ENCODE peak calls at places on chromosome 20, in nine cellular contexts. Q, D, K, G, F, V, M, N and E are unnamed samples.

GRCh38 chr20:57439432-57439831 is 48.2 kb downstream of the RBM38 start:
- ATAC-seq in Q (peak), D (no peak), K (no peak), G (peak), F (no peak), V (peak), M (no peak), N (peak), E (no peak)

GRCh38 chr20:6769953-6770831 is 2.7 kb downstream of the BMP2 start:
- ATAC-seq in Q (no peak), D (no peak), K (no peak), G (no peak), F (no peak), V (no peak), M (no peak), N (peak), E (no peak)

GRCh38 chr20:52402950-52403349 is 211.4 kb upstream of the ZFP64 start:
- ATAC-seq in Q (no peak), D (no peak), K (peak), G (no peak), F (no peak), V (no peak), M (peak), N (no peak), E (no peak)

GRCh38 chr20:63477061-63477616 is 4.7 kb upstream of the KCNQ2 start:
- ATAC-seq in Q (no peak), D (no peak), K (no peak), G (no peak), F (no peak), V (no peak), M (no peak), N (no peak), E (no peak)

GRCh38 chr20:60048634-60049578 is 90.7 kb downstream of the CDH26 start:
- ATAC-seq in Q (no peak), D (no peak), K (no peak), G (no peak), F (no peak), V (peak), M (no peak), N (peak), E (no peak)

GRCh38 chr20:36162272-36162966 is 7.9 kb downstream of the EPB41L1 start:
- ATAC-seq in Q (no peak), D (no peak), K (no peak), G (no peak), F (no peak), V (no peak), M (no peak), N (peak), E (peak)

GRCh38 chr20:12265662-12266061 is 348.0 kb downstream of the BTBD3 start:
- ATAC-seq in Q (no peak), D (no peak), K (no peak), G (no peak), F (no peak), V (no peak), M (no peak), N (no peak), E (no peak)

GRCh38 chr20:19750207-19750606 is 7.9 kb upstream of the RIN2 start:
- ATAC-seq in Q (no peak), D (no peak), K (no peak), G (no peak), F (no peak), V (no peak), M (no peak), N (no peak), E (peak)

GRCh38 chr20:47546184-47547033 is 44.7 kb downstream of the NCOA3 start:
- ATAC-seq in Q (no peak), D (no peak), K (no peak), G (no peak), F (no peak), V (no peak), M (no peak), N (no peak), E (peak)

GRCh38 chr20:19964289-19965263 is 52.6 kb upstream of the NAA20 start:
- ATAC-seq in Q (peak), D (no peak), K (no peak), G (peak), F (no peak), V (peak), M (no peak), N (peak), E (peak)

GRCh38 chr20:8803065-8803464 is 265.8 kb upstream of the PLCB4 start:
- ATAC-seq in Q (no peak), D (no peak), K (no peak), G (no peak), F (no peak), V (no peak), M (no peak), N (peak), E (peak)

GRCh38 chr20:14902432-14903089 is 565.1 kb upstream of the FLRT3 start:
- ATAC-seq in Q (no peak), D (no peak), K (no peak), G (no peak), F (no peak), V (no peak), M (no peak), N (no peak), E (no peak)

GRCh38 chr20:37695684-37696342 is 2.0 kb downstream of the CTNNBL1 start:
- ATAC-seq in Q (no peak), D (no peak), K (no peak), G (no peak), F (no peak), V (no peak), M (no peak), N (no peak), E (no peak)

GRCh38 chr20:10115021-10115420 is 80.2 kb downstream of the ANKEF1 start:
- ATAC-seq in Q (no peak), D (no peak), K (peak), G (peak), F (no peak), V (no peak), M (peak), N (no peak), E (peak)